ENCODE peak calls at places on chromosomes 11 and 22, in eight cellular contexts. K, L, Q, M, V, G, C and H are unnamed samples.

GRCh38 chr11:6229911-6230310 is 4.5 kb downstream of the FHIP1B start:
- DNase-seq in K (no peak), L (no peak), Q (no peak), M (no peak), V (no peak), G (no peak), C (no peak), H (no peak)

GRCh38 chr11:7591107-7591894 is 77.5 kb downstream of the PPFIBP2 start:
- DNase-seq in K (no peak), L (no peak), Q (no peak), M (no peak), V (no peak), G (no peak), C (no peak), H (peak; percentile 44)

GRCh38 chr22:29716814-29717213 is 3.0 kb upstream of the CABP7 start:
- DNase-seq in K (peak; percentile 91), L (peak; percentile 93), Q (peak; percentile 57), M (peak; percentile 85), V (peak; percentile 75), G (no peak), C (no peak), H (peak; percentile 47)

GRCh38 chr11:44978279-44978960 is 27.7 kb upstream of the TP53I11 start:
- DNase-seq in K (no peak), L (no peak), Q (no peak), M (no peak), V (peak; percentile 24), G (no peak), C (no peak), H (no peak)

GRCh38 chr11:1121343-1122331 is 36.1 kb upstream of the MUC5AC start:
- DNase-seq in K (no peak), L (no peak), Q (no peak), M (no peak), V (no peak), G (no peak), C (no peak), H (no peak)

GRCh38 chr11:79236541-79236971 is 204.3 kb downstream of the TENM4 start:
- DNase-seq in K (peak; percentile 55), L (peak; percentile 10), Q (no peak), M (peak; percentile 88), V (peak; percentile 99), G (no peak), C (no peak), H (no peak)

GRCh38 chr11:5674391-5674790 is 10.5 kb downstream of the TRIM5 start:
- DNase-seq in K (no peak), L (no peak), Q (no peak), M (no peak), V (no peak), G (no peak), C (no peak), H (no peak)

GRCh38 chr22:25235547-25236290 is 16.3 kb downstream of the CRYBB2 start:
- DNase-seq in K (peak; percentile 92), L (peak; percentile 94), Q (peak; percentile 78), M (peak; percentile 75), V (peak; percentile 77), G (peak; percentile 26), C (peak; percentile 31), H (peak; percentile 63)

GRCh38 chr11:112485280-112485679 is 224.6 kb upstream of the PLET1 start:
- DNase-seq in K (no peak), L (peak; percentile 44), Q (no peak), M (no peak), V (no peak), G (no peak), C (no peak), H (no peak)

GRCh38 chr11:88704505-88704904 is 361.3 kb downstream of the GRM5 start:
- DNase-seq in K (peak; percentile 35), L (peak; percentile 40), Q (no peak), M (peak; percentile 16), V (peak; percentile 13), G (no peak), C (no peak), H (no peak)

GRCh38 chr22:43263645-43264514 is 76.9 kb upstream of the TTLL12 start:
- DNase-seq in K (no peak), L (no peak), Q (peak; percentile 51), M (peak; percentile 59), V (peak; percentile 91), G (peak; percentile 76), C (peak; percentile 60), H (peak; percentile 24)

GRCh38 chr11:35131760-35132159 is 7.2 kb upstream of the CD44 start:
- DNase-seq in K (no peak), L (no peak), Q (no peak), M (no peak), V (no peak), G (no peak), C (no peak), H (no peak)

GRCh38 chr11:117818036-117818858 is 6.3 kb downstream of the FXYD2 start:
- DNase-seq in K (no peak), L (no peak), Q (no peak), M (no peak), V (peak; percentile 43), G (peak; percentile 22), C (no peak), H (no peak)

GRCh38 chr22:27880778-27881394 is 38.2 kb downstream of the PITPNB start:
- DNase-seq in K (peak; percentile 75), L (peak; percentile 67), Q (peak; percentile 21), M (peak; percentile 90), V (peak; percentile 71), G (no peak), C (peak; percentile 24), H (peak; percentile 80)

GRCh38 chr11:110125632-110126031 is 32.4 kb downstream of the ZC3H12C start:
- DNase-seq in K (no peak), L (no peak), Q (no peak), M (peak; percentile 19), V (peak; percentile 75), G (no peak), C (no peak), H (no peak)

GRCh38 chr22:35480143-35480542 is 60.5 kb upstream of the RASD2 start:
- DNase-seq in K (no peak), L (no peak), Q (no peak), M (no peak), V (peak; percentile 77), G (no peak), C (no peak), H (no peak)

GRCh38 chr22:35482311-35482710 is 58.3 kb upstream of the RASD2 start:
- DNase-seq in K (no peak), L (no peak), Q (no peak), M (no peak), V (no peak), G (no peak), C (no peak), H (no peak)

GRCh38 chr22:35482974-35483373 is 57.7 kb upstream of the RASD2 start:
- DNase-seq in K (no peak), L (no peak), Q (no peak), M (no peak), V (no peak), G (no peak), C (no peak), H (no peak)

GRCh38 chr22:35479359-35479758 is 61.3 kb upstream of the RASD2 start:
- DNase-seq in K (no peak), L (no peak), Q (no peak), M (no peak), V (no peak), G (no peak), C (no peak), H (no peak)

GRCh38 chr22:35480627-35481565 is 59.7 kb upstream of the RASD2 start:
- DNase-seq in K (no peak), L (no peak), Q (no peak), M (no peak), V (no peak), G (no peak), C (no peak), H (no peak)
- H3K4me3 ChIP-seq in K (no peak overlapping the region), L (no peak overlapping the region), Q (no peak overlapping the region), M (no peak overlapping the region), V (no peak overlapping the region), G (no peak overlapping the region), C (no peak overlapping the region), H (no peak overlapping the region)

GRCh38 chr11:116813170-116813569 is 9.9 kb downstream of the APOA4 start:
- DNase-seq in K (no peak), L (no peak), Q (no peak), M (no peak), V (no peak), G (no peak), C (no peak), H (no peak)

GRCh38 chr11:116813781-116814471 is 9.2 kb downstream of the APOA4 start:
- DNase-seq in K (no peak), L (no peak), Q (no peak), M (no peak), V (no peak), G (no peak), C (no peak), H (no peak)

GRCh38 chr11:116812109-116812508 is 11.0 kb downstream of the APOA4 start:
- DNase-seq in K (no peak), L (no peak), Q (no peak), M (no peak), V (no peak), G (no peak), C (no peak), H (no peak)

GRCh38 chr11:116811194-116811593 is 11.9 kb downstream of the APOA4 start:
- DNase-seq in K (no peak), L (no peak), Q (no peak), M (no peak), V (no peak), G (no peak), C (no peak), H (no peak)

DNA sequence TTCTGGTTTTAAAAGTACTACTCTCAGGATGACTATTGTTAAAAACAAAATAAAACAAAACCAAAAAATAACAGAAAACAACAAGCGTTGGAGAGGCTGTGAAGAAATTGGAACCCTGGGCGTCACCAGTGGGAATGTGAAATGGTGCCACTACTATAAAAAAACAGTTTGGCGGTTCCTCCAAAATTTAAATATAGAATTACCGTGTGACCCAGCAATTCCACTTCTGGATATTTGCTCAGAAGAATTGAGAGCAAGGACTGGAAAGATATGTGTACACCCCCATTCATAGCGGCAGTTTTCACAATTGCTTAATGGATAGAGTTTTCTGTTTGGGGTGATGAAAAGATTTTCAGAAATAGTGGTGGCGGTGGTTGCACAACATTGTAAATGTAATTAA is 8.6 kb downstream of the APOA4 start:
- DNase-seq in K (no peak), L (no peak), Q (no peak), M (no peak), V (no peak), G (no peak), C (no peak), H (no peak)
- H3K4me1 ChIP-seq in K (no peaks in the 10 kb centered on the region), L (no peaks in the 10 kb centered on the region), Q (peaks cover 7% of the 10 kb centered on the region), M (no peaks in the 10 kb centered on the region), V (no peaks in the 10 kb centered on the region), G (no peaks in the 10 kb centered on the region), C (no peaks in the 10 kb centered on the region), H (no peaks in the 10 kb centered on the region)

DNA sequence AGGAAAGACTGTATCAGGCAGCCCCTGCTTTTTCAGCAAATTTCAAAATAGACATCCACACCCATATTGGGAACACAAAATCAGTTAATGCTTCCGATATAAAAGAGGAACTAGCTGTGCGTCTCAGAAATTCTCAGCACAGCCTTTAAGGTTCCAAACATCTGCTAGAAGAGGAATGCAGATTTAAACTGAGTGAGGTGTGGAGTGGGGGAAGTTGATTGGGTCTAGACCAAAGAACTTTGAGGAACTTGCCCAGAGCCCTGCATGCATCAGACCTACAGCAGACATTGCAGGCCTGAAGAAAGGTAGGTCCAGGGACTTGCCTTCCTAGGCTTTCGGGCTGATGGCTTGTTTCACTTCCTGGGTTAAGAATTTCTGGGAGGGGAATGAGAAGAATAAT is at the start of gene MS4A4A:
- DNase-seq in K (no peak), L (no peak), Q (no peak), M (no peak), V (no peak), G (no peak), C (no peak), H (no peak)
- H3K4me3 ChIP-seq in K (no peak within 1 kb of the TSS), L (no peak within 1 kb of the TSS), Q (no peak within 1 kb of the TSS), M (no peak within 1 kb of the TSS), V (no peak within 1 kb of the TSS), G (no peak within 1 kb of the TSS), C (no peak within 1 kb of the TSS), H (no peak within 1 kb of the TSS)

GRCh38 chr11:68328374-68329091 is 16.1 kb downstream of the LRP5 start:
- DNase-seq in K (no peak), L (peak; percentile 88), Q (peak; percentile 57), M (no peak), V (peak; percentile 49), G (no peak), C (no peak), H (peak; percentile 45)
- H3K4me1 ChIP-seq in K (peaks cover 24% of the 10 kb centered on the region), L (peaks cover 69% of the 10 kb centered on the region), Q (peaks cover 25% of the 10 kb centered on the region), M (peaks cover 10% of the 10 kb centered on the region), V (peaks cover 4% of the 10 kb centered on the region), G (peaks cover 68% of the 10 kb centered on the region), C (peaks cover 60% of the 10 kb centered on the region), H (no peaks in the 10 kb centered on the region)